ENCODE peak calls at places on chromosomes 5 and 9, in seven cellular contexts. H is HepG2, X is SK-N-SH, N is HCT116, F is H1, J is K562, Z is GM12878. P is an unnamed sample.

GRCh38 chr9:35789541-35789940 is 1.9 kb upstream of the NPR2 start:
- DNase-seq in J (no peak), Z (no peak), N (no peak), F (no peak), H (no peak), X (no peak), P (no peak)

GRCh38 chr9:73451003-73451402 is 299.3 kb downstream of the ANXA1 start:
- DNase-seq in F (no peak), Z (no peak), J (no peak), X (no peak), H (no peak), N (no peak), P (no peak)

GRCh38 chr5:135116146-135116545 is 82.1 kb upstream of the PITX1 start:
- DNase-seq in Z (no peak), J (no peak), H (no peak), X (no peak), N (no peak), F (no peak), P (no peak)

GRCh38 chr9:98997580-98997979 is 53.9 kb downstream of the COL15A1 start:
- DNase-seq in X (no peak), Z (no peak), F (no peak), N (no peak), H (no peak), J (no peak), P (no peak)

GRCh38 chr9:136254381-136255165 is 9.0 kb upstream of the QSOX2 start:
- DNase-seq in X (no peak), N (no peak), Z (no peak), F (no peak), J (peak), H (no peak), P (no peak)

GRCh38 chr9:119634036-119634435 is 264.8 kb upstream of the BRINP1 start:
- DNase-seq in Z (no peak), H (no peak), F (no peak), X (no peak), N (no peak), J (no peak), P (no peak)

GRCh38 chr5:159555084-159555483 is 224.8 kb upstream of the IL12B start:
- DNase-seq in X (no peak), J (no peak), F (no peak), Z (no peak), H (no peak), N (no peak), P (no peak)

GRCh38 chr5:149747141-149747832 is 17.2 kb downstream of the PPARGC1B start:
- DNase-seq in N (peak), Z (no peak), F (no peak), H (no peak), X (no peak), J (no peak), P (no peak)

GRCh38 chr9:93702261-93702660 is 125.9 kb downstream of the PHF2 start:
- DNase-seq in N (no peak), J (no peak), H (no peak), F (no peak), X (no peak), Z (no peak), P (no peak)

GRCh38 chr9:109372246-109372645 is 51.4 kb upstream of the EPB41L4B start:
- DNase-seq in H (no peak), N (no peak), X (no peak), J (no peak), Z (no peak), F (no peak), P (peak)

GRCh38 chr9:2417730-2418129 is 203.9 kb upstream of the VLDLR start:
- DNase-seq in F (no peak), N (no peak), H (no peak), Z (no peak), J (no peak), X (no peak), P (no peak)

GRCh38 chr9:126915281-126915816 is 767 bp downstream of the RALGPS1 start:
- DNase-seq in F (peak), N (peak), X (no peak), Z (no peak), H (no peak), J (peak), P (peak)

GRCh38 chr5:135966790-135967189 is 12.0 kb upstream of the LECT2 start:
- DNase-seq in J (no peak), X (no peak), H (no peak), F (no peak), N (no peak), Z (no peak), P (no peak)

GRCh38 chr9:97293207-97293721 is 14.2 kb upstream of the CCDC180 start:
- DNase-seq in Z (no peak), J (no peak), H (peak), F (no peak), X (no peak), N (no peak), P (no peak)

GRCh38 chr9:121057821-121058220 is 7.7 kb upstream of the C5 start:
- DNase-seq in F (no peak), N (no peak), Z (no peak), X (no peak), H (no peak), J (no peak), P (no peak)

GRCh38 chr9:117296453-117296852 is 118.4 kb downstream of the ASTN2 start:
- DNase-seq in N (no peak), X (no peak), Z (no peak), H (no peak), J (no peak), F (no peak), P (no peak)

GRCh38 chr9:129333961-129334743 is 156.1 kb upstream of the IER5L start:
- DNase-seq in Z (no peak), H (peak), J (peak), X (peak), N (peak), F (peak), P (peak)

GRCh38 chr5:97764700-97765099 is 581.7 kb upstream of the RIOK2 start:
- DNase-seq in F (no peak), X (no peak), H (peak), Z (no peak), J (no peak), N (no peak), P (no peak)

GRCh38 chr9:134734270-134734669 is 92.7 kb downstream of the COL5A1 start:
- DNase-seq in F (no peak), N (no peak), X (peak), J (no peak), Z (no peak), H (peak), P (no peak)

GRCh38 chr9:128882677-128883590 is 1.0 kb downstream of the LRRC8A start:
- DNase-seq in X (peak), H (peak), Z (no peak), F (no peak), J (peak), N (no peak), P (no peak)

GRCh38 chr9:129773262-129774048 is 20.6 kb upstream of the PTGES start:
- DNase-seq in N (no peak), X (no peak), H (peak), F (no peak), Z (no peak), J (no peak), P (no peak)

GRCh38 chr9:134215709-134216448 is 51.5 kb upstream of the RNU6ATAC start:
- DNase-seq in X (peak), H (peak), Z (no peak), N (no peak), J (no peak), F (no peak), P (peak)

GRCh38 chr9:29285818-29286217 is 1712.5 kb upstream of the C9orf72 start:
- DNase-seq in F (no peak), X (no peak), N (no peak), H (no peak), Z (no peak), J (no peak), P (peak)

GRCh38 chr5:30505014-30505886 is 688.2 kb upstream of the CDH6 start:
- DNase-seq in H (peak), N (no peak), X (no peak), J (no peak), F (no peak), Z (no peak), P (no peak)

GRCh38 chr5:129912601-129913000 is 8.3 kb downstream of the CHSY3 start:
- DNase-seq in F (no peak), J (no peak), X (no peak), Z (no peak), H (no peak), N (no peak), P (no peak)

GRCh38 chr9:137807721-137808703 is 69.6 kb upstream of the CACNA1B start:
- DNase-seq in H (no peak), Z (no peak), X (no peak), N (no peak), J (no peak), F (no peak), P (no peak)

DNA sequence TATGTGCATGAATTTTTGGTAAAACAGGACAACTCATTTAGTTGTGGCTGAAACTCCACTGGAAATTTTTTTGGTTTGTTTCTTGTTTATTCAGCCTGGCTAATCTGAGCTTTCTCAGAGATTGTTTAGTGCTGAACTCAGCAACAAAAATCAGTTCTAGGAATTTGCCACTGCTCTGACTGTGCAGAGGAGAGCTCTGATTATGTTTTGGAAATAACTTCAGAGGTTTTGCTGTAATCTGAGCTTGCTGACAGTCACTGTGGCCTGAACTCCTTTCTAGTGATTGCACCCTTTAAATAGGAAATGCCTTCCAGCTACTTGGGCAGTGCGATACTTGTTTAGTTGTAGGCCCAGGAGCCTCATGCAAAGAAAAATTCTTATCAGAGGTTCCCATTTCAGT is 60.2 kb downstream of the OSTF1 start:
- DNase-seq in N (no peak), J (no peak), Z (no peak), X (no peak), F (no peak), H (no peak), P (no peak)
- TF ChIP-seq JUND in N (no peak), J (no peak), Z (no peak), X (no peak), F (no peak), H (no peak), P (no peak)

DNA sequence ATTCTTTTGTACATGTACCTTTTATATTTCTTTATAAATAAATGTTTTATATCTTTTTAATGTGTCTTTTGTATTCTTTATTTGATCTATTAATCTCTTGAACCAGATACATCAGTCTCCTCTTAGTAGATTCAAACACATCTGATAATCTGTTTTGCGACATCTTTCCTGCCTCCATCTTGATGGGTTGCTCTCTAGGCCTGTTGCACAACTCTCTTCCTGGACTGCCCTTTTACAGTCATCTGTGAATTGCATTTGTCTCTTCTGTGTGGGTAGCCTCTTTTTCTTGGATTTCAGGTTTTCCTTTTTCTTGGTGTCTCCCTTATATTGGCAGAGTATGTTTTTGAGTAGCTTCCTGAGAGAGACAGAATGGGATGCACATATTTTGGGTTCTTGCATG is 6.2 kb downstream of the ZFYVE16 start:
- DNase-seq in F (no peak), J (no peak), N (no peak), Z (no peak), X (no peak), H (no peak), P (no peak)
- TF ChIP-seq JUND in F (no peak), J (no peak), N (no peak), Z (no peak), X (no peak), H (no peak), P (no peak)

DNA sequence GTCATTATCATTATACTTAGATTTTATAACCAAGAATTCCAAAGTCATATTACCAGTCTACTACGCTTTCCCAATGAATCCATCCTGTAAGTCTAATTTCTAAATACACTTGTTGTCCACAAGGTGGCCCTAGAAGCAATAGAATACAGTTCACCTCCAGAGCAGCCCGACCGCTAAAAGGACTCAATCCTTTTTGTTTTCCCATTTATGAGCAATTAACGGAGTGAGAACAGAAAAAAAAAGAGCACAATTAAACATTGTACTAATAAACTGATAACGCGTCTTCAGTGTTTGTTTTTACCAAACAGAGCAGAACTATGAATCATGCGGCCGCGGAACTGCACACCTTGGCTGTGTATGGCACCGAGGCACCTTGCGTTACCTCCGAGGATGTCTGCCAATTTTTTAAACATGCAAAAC is 160.7 kb upstream of the DAPK1 start:
- DNase-seq in H (peak), F (no peak), J (peak), N (peak), Z (peak), X (peak), P (peak)
- TF ChIP-seq JUND in H (no peak), F (no peak), J (no peak), N (no peak), Z (no peak), X (no peak), P (no peak)

DNA sequence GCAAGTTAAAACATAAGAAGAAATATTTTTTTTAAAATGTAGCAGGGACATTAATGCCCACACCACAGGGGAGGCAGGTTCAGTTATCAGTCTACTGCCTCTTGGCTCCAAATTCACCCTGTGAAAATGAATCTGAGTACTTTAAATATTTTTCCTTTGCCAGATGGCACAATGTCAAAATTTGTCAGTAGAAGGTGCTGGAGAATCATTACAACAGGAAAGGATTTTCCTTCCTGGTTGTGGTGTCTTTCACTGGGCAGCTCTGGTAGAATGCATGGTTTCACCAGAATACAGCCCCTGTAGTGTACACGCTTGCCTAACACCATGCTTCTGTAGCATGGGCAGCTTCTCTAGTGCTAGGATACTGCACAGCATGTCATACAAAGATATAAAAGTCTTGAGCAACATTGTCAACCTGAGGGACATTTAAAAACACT is 9.7 kb upstream of the SREK1 start:
- DNase-seq in J (no peak), N (no peak), Z (no peak), H (no peak), X (no peak), F (no peak), P (peak)
- TF ChIP-seq JUND in J (no peak), N (no peak), Z (no peak), H (no peak), X (no peak), F (no peak), P (no peak)

DNA sequence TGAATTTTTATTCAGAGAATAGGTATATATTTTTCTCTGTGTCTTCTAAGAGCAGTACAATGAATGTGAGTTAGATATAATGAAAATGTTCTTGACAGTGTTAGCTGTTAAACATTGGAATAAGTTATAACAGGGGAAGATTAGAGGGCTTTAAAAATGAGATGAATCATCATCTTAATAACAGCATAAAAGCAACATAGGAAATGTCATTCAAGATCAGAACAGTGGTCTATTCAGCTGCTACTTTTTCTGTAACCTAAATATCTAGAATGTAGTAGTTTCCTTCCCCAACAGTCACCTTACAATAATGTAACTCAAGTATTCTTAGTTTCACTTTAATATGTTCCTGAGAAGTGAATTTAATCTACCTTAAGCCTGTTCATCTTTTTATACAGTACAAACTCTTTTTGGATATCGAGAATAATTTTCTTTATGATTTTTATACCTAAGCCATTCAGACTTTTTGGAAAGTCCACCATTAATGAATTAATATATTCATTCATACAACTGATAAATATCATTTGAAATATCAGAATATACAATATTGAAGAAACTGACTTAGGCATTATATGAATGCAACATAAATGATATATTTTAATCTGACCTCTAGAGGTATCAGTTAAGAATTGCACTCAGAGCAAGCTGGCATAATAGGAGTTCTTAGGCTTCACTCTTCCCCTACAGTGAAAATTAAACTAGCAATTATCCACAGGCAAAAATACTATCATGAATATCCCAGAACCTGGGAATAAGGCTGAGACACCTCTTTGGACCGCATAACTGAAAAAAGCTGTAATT is 66.1 kb upstream of the EDIL3 start:
- DNase-seq in F (no peak), X (peak), Z (no peak), J (no peak), N (no peak), H (no peak), P (peak)
- TF ChIP-seq JUND in F (no peak), X (no peak), Z (no peak), J (no peak), N (no peak), H (no peak), P (no peak)

GRCh38 chr5:56914678-56915077 is 5.3 kb downstream of the SETD9 start:
- DNase-seq in H (no peak), F (no peak), X (peak), J (no peak), N (no peak), Z (no peak), P (no peak)

GRCh38 chr5:56909294-56910122 is at the start of gene SETD9:
- DNase-seq in F (peak), N (peak), J (peak), X (peak), Z (peak), H (peak), P (peak)

GRCh38 chr5:56913766-56914165 is 4.4 kb downstream of the SETD9 start:
- DNase-seq in Z (no peak), H (no peak), X (no peak), F (no peak), N (no peak), J (no peak), P (no peak)

GRCh38 chr5:56910123-56910951 is 941 bp downstream of the SETD9 start:
- DNase-seq in F (no peak), X (peak), H (peak), J (no peak), N (no peak), Z (no peak), P (no peak)

GRCh38 chr5:56908942-56909293 is 478 bp upstream of the SETD9 start:
- DNase-seq in Z (no peak), X (no peak), J (no peak), F (no peak), H (no peak), N (peak), P (no peak)
- TF ChIP-seq JUND in Z (no peak), X (no peak), J (no peak), F (no peak), H (no peak), N (no peak), P (no peak)

DNA sequence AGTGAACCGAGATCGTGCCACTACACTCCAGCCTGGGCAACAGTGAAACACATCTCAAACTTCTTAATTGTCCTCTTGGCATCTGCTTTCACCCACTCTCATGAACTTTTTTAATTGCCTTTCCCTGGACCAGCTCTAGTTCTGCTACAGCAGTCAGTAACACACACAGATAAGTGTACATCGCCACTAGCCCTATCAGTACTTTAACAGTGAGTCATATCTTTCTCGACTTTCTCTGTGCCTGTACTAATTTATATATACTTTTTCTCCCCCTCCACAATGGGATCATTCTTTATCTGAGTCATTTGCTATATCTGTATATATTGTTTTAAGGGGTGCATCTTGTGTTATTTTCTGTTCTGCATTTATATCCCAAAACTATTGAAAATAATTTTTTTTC is 6.7 kb downstream of the CDC37L1 start:
- DNase-seq in Z (no peak), F (no peak), X (no peak), H (no peak), J (peak), N (no peak), P (no peak)
- TF ChIP-seq JUND in Z (no peak), F (no peak), X (peak), H (no peak), J (peak), N (no peak), P (no peak)

P was measured in T47D.